ENCODE peak calls at places on chromosomes 3 and 15, in seven cellular contexts. One of them, this sample, is unnamed.

GRCh38 chr3:5002174-5002870 is 23.1 kb downstream of the BHLHE40 start:
- DNase-seq in HepG2: no peak
- DNase-seq in K562: peak; percentile 86
- DNase-seq in GM12878: no peak
- DNase-seq in H1: no peak
- DNase-seq in HCT116: no peak
- DNase-seq in SK-N-SH: no peak
- DNase-seq in this sample: no peak

GRCh38 chr3:177995006-177995732 is 541.1 kb upstream of the KCNMB2 start:
- DNase-seq in SK-N-SH: no peak
- DNase-seq in HCT116: no peak
- DNase-seq in K562: no peak
- DNase-seq in HepG2: no peak
- DNase-seq in H1: no peak
- DNase-seq in GM12878: no peak
- DNase-seq in this sample: no peak

GRCh38 chr3:133238015-133238414 is 161.8 kb upstream of the BFSP2 start:
- DNase-seq in HepG2: no peak
- DNase-seq in H1: no peak
- DNase-seq in HCT116: no peak
- DNase-seq in K562: no peak
- DNase-seq in SK-N-SH: no peak
- DNase-seq in GM12878: no peak
- DNase-seq in this sample: no peak

GRCh38 chr15:63475670-63476069 is 28.7 kb upstream of the USP3 start:
- DNase-seq in K562: no peak
- DNase-seq in GM12878: no peak
- DNase-seq in HepG2: no peak
- DNase-seq in H1: no peak
- DNase-seq in SK-N-SH: no peak
- DNase-seq in HCT116: no peak
- DNase-seq in this sample: no peak

GRCh38 chr3:174640932-174641331 is 218.2 kb upstream of the NAALADL2 start:
- DNase-seq in GM12878: no peak
- DNase-seq in K562: no peak
- DNase-seq in SK-N-SH: no peak
- DNase-seq in H1: no peak
- DNase-seq in HCT116: no peak
- DNase-seq in HepG2: no peak
- DNase-seq in this sample: no peak

GRCh38 chr15:48647963-48648362 is 2.5 kb upstream of the FBN1 start:
- DNase-seq in HepG2: no peak
- DNase-seq in HCT116: no peak
- DNase-seq in SK-N-SH: peak; percentile 31
- DNase-seq in H1: no peak
- DNase-seq in K562: no peak
- DNase-seq in GM12878: no peak
- DNase-seq in this sample: no peak

GRCh38 chr15:29656636-29657475 is 165.4 kb downstream of the TJP1 start:
- DNase-seq in GM12878: no peak
- DNase-seq in SK-N-SH: no peak
- DNase-seq in HCT116: peak; percentile 74
- DNase-seq in K562: peak; percentile 59
- DNase-seq in HepG2: no peak
- DNase-seq in H1: peak; percentile 80
- DNase-seq in this sample: no peak

GRCh38 chr15:78360426-78360825 is 20.3 kb downstream of the CRABP1 start:
- DNase-seq in SK-N-SH: peak; percentile 41
- DNase-seq in GM12878: no peak
- DNase-seq in HCT116: no peak
- DNase-seq in H1: no peak
- DNase-seq in HepG2: no peak
- DNase-seq in K562: no peak
- DNase-seq in this sample: no peak

GRCh38 chr3:27392950-27393679 is 23.9 kb upstream of the NEK10 start:
- DNase-seq in HCT116: no peak
- DNase-seq in GM12878: peak; percentile 15
- DNase-seq in HepG2: no peak
- DNase-seq in SK-N-SH: no peak
- DNase-seq in K562: no peak
- DNase-seq in H1: no peak
- DNase-seq in this sample: no peak

GRCh38 chr15:60397772-60398445 is at the start of gene ANXA2:
- DNase-seq in GM12878: no peak
- DNase-seq in K562: peak; percentile 97
- DNase-seq in HepG2: no peak
- DNase-seq in H1: peak; percentile 79
- DNase-seq in HCT116: peak; percentile 70
- DNase-seq in SK-N-SH: peak; percentile 85
- DNase-seq in this sample: peak; percentile 89

GRCh38 chr3:151290673-151291072 is 12.3 kb upstream of the P2RY14 start:
- DNase-seq in GM12878: no peak
- DNase-seq in H1: no peak
- DNase-seq in K562: no peak
- DNase-seq in HepG2: no peak
- DNase-seq in HCT116: peak; percentile 29
- DNase-seq in SK-N-SH: peak; percentile 6
- DNase-seq in this sample: peak; percentile 70

GRCh38 chr3:177944228-177944661 is 592.0 kb upstream of the KCNMB2 start:
- DNase-seq in K562: no peak
- DNase-seq in GM12878: no peak
- DNase-seq in HCT116: no peak
- DNase-seq in HepG2: no peak
- DNase-seq in SK-N-SH: no peak
- DNase-seq in H1: no peak
- DNase-seq in this sample: no peak

GRCh38 chr15:76863693-76864092 is 41.4 kb downstream of the SCAPER start:
- DNase-seq in K562: no peak
- DNase-seq in H1: no peak
- DNase-seq in HCT116: no peak
- DNase-seq in SK-N-SH: no peak
- DNase-seq in GM12878: no peak
- DNase-seq in HepG2: no peak
- DNase-seq in this sample: no peak

GRCh38 chr3:145094355-145094941 is 1066.5 kb downstream of the PLOD2 start:
- DNase-seq in HepG2: no peak
- DNase-seq in SK-N-SH: no peak
- DNase-seq in GM12878: no peak
- DNase-seq in K562: no peak
- DNase-seq in H1: no peak
- DNase-seq in HCT116: peak; percentile 41
- DNase-seq in this sample: peak; percentile 75

GRCh38 chr15:81529444-81529950 is 155.5 kb upstream of the TMC3 start:
- DNase-seq in HepG2: no peak
- DNase-seq in SK-N-SH: no peak
- DNase-seq in H1: no peak
- DNase-seq in GM12878: no peak
- DNase-seq in K562: no peak
- DNase-seq in HCT116: no peak
- DNase-seq in this sample: no peak

GRCh38 chr3:35965908-35966307 is 326.6 kb downstream of the ARPP21 start:
- DNase-seq in HepG2: no peak
- DNase-seq in H1: no peak
- DNase-seq in K562: no peak
- DNase-seq in GM12878: no peak
- DNase-seq in SK-N-SH: peak; percentile 46
- DNase-seq in HCT116: no peak
- DNase-seq in this sample: peak; percentile 21

GRCh38 chr3:143951351-143951971 is 20.2 kb upstream of the DIPK2A start:
- DNase-seq in HCT116: peak; percentile 26
- DNase-seq in H1: no peak
- DNase-seq in SK-N-SH: peak; percentile 11
- DNase-seq in GM12878: no peak
- DNase-seq in HepG2: peak; percentile 34
- DNase-seq in K562: peak; percentile 22
- DNase-seq in this sample: peak; percentile 70

GRCh38 chr3:171379281-171379680 is 80.9 kb downstream of the TNIK start:
- DNase-seq in HCT116: no peak
- DNase-seq in SK-N-SH: no peak
- DNase-seq in H1: no peak
- DNase-seq in HepG2: no peak
- DNase-seq in K562: no peak
- DNase-seq in GM12878: no peak
- DNase-seq in this sample: no peak

GRCh38 chr15:45401665-45402161 is 23.4 kb upstream of the GATM start:
- DNase-seq in HepG2: no peak
- DNase-seq in GM12878: no peak
- DNase-seq in HCT116: no peak
- DNase-seq in H1: no peak
- DNase-seq in K562: peak; percentile 9
- DNase-seq in SK-N-SH: peak; percentile 33
- DNase-seq in this sample: no peak

GRCh38 chr3:115814778-115815380 is 191.6 kb downstream of the GAP43 start:
- DNase-seq in K562: peak; percentile 46
- DNase-seq in H1: peak; percentile 91
- DNase-seq in SK-N-SH: peak; percentile 68
- DNase-seq in HCT116: peak; percentile 59
- DNase-seq in GM12878: no peak
- DNase-seq in HepG2: peak; percentile 70
- DNase-seq in this sample: peak; percentile 78

GRCh38 chr3:149536429-149536828 is 61.9 kb downstream of the TM4SF4 start:
- DNase-seq in K562: no peak
- DNase-seq in H1: peak; percentile 63
- DNase-seq in HCT116: no peak
- DNase-seq in SK-N-SH: peak; percentile 27
- DNase-seq in HepG2: no peak
- DNase-seq in GM12878: no peak
- DNase-seq in this sample: peak; percentile 36

DNA sequence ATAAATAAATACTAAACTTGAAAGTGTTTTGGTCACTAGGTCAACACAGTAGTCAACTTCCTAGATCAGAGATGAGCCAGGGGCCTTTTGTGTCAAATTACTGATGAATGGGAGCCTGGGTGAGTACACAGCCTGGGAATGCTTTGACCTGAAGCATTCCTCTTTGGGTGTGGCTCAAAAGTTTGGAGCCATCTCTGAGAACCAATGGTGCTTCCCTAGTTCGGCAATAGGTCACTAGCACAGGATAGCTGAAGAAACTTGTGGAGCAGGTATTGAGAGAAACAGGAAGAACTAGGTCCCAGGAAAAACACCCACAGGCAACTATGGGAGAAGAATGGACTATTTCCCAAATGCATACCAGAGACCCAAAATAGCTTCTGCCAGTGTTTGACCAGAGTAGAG is 56.6 kb upstream of the PLXND1 start:
- DNase-seq in HCT116: peak; percentile 93
- DNase-seq in H1: no peak
- DNase-seq in GM12878: no peak
- DNase-seq in HepG2: peak; percentile 83
- DNase-seq in SK-N-SH: no peak
- DNase-seq in K562: no peak
- DNase-seq in this sample: peak; percentile 9
- TF ChIP-seq JUND in HCT116: peak; percentile 78
- TF ChIP-seq JUND in H1: no peak
- TF ChIP-seq JUND in GM12878: no peak
- TF ChIP-seq JUND in HepG2: no peak
- TF ChIP-seq JUND in SK-N-SH: no peak
- TF ChIP-seq JUND in K562: no peak
- TF ChIP-seq JUND in this sample: peak; percentile 63

DNA sequence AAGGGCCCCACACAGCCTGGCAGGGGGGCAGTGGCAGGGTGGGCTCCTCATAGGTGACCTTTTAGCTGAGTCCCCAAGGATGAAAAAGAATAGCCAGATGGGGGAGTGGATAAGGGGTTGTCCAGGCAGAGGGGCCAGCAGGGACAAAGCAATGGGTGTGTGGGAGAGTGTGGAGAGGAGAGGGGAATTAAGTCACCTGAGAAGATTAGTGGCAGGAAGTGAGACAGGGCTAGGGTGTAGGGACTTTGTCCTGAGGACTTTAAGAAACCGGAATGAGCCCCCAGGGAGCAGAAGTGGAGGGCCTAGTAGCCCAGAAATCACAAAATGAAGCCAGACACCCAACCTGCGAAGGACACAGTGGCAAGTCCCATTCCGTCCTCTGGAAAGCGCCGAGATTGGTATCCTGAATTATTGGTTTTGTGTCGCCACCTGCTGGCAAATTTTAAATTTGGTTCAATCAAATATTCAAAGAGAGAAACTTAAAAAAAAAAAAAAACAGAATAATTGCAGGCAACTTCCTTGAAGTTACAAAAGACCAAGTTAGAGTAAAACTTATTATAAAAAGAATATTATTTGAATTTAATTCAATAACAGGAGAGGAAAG is 78.1 kb upstream of the SLC25A36 start:
- DNase-seq in K562: peak; percentile 29
- DNase-seq in SK-N-SH: peak; percentile 45
- DNase-seq in HepG2: peak; percentile 49
- DNase-seq in GM12878: peak; percentile 44
- DNase-seq in HCT116: peak; percentile 45
- DNase-seq in H1: peak; percentile 77
- DNase-seq in this sample: peak; percentile 86
- TF ChIP-seq JUND in K562: no peak
- TF ChIP-seq JUND in SK-N-SH: no peak
- TF ChIP-seq JUND in HepG2: no peak
- TF ChIP-seq JUND in GM12878: no peak
- TF ChIP-seq JUND in HCT116: no peak
- TF ChIP-seq JUND in H1: no peak
- TF ChIP-seq JUND in this sample: no peak

DNA sequence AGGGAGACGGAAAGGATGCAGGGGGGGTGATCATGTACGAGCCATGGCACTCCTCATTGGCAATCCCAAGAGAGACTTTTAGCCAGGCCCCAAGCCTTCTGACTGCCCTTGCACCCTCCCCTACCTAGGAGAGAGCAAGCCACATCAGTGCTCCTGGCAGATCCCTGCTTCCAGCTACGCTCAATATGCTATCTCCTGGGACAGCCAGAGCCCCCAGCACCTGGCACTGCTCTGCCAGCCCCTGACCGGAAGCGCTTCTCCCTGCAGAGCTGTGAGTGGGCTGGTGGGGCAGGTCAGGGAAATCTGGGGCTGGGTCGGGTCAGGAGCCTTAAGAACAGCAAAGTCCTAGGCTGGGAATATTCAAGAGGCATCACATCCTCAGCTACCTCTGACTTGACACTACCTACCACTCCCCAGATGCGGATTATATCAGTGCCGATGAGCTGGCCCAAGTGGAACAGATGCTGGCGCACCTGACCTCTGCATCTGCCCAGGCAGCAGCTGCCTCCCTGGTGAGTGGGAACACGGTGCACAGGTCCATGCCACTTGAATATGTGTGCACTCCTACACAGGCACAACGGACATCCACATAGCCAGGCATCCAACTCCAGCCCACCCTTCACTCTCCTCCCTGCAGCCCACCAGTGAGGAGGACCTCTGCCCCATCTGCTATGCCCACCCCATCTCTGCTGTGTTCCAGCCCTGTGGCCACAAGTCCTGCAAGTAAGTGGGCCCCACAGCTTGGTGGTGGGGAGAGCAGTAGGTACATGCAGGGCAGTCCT is 1.1 kb upstream of the AMIGO3 start:
- DNase-seq in HCT116: no peak
- DNase-seq in HepG2: no peak
- DNase-seq in SK-N-SH: peak; percentile 33
- DNase-seq in H1: no peak
- DNase-seq in K562: no peak
- DNase-seq in GM12878: no peak
- DNase-seq in this sample: no peak
- TF ChIP-seq JUND in HCT116: no peak
- TF ChIP-seq JUND in HepG2: no peak
- TF ChIP-seq JUND in SK-N-SH: no peak
- TF ChIP-seq JUND in H1: no peak
- TF ChIP-seq JUND in K562: no peak
- TF ChIP-seq JUND in GM12878: no peak
- TF ChIP-seq JUND in this sample: no peak

GRCh38 chr3:37974928-37975223 is 15.7 kb upstream of the VILL start:
- DNase-seq in K562: no peak
- DNase-seq in SK-N-SH: no peak
- DNase-seq in HepG2: no peak
- DNase-seq in H1: no peak
- DNase-seq in HCT116: no peak
- DNase-seq in GM12878: no peak
- DNase-seq in this sample: no peak
- TF ChIP-seq JUND in K562: no peak
- TF ChIP-seq JUND in SK-N-SH: no peak
- TF ChIP-seq JUND in HepG2: no peak
- TF ChIP-seq JUND in H1: no peak
- TF ChIP-seq JUND in HCT116: no peak
- TF ChIP-seq JUND in GM12878: no peak
- TF ChIP-seq JUND in this sample: no peak

This sample was measured in T47D.